ENCODE peak calls at places on chromosome 1, in four cellular contexts. K is occipital lobe, U is NCI-H345, I is endothelial cell. F is an unnamed sample.
A peak's percentile ranks its signal among the peaks of the same experiment; 100 is the strongest.

GRCh38 chr1:2049517-2050481 is at the start of gene PRKCZ:
- DNase-seq in K (no peak), U (peak; percentile 96), I (peak; percentile 84), F (peak; percentile 86)

GRCh38 chr1:70247122-70247521 is 25.9 kb downstream of the SRSF11 start:
- DNase-seq in I (no peak), U (no peak), K (no peak), F (no peak)

GRCh38 chr1:152145789-152146188 is 13.2 kb downstream of the RPTN start:
- DNase-seq in U (no peak), K (no peak), I (no peak), F (no peak)

GRCh38 chr1:174953657-174954435 is 45.9 kb upstream of the CACYBP start:
- DNase-seq in I (no peak), K (no peak), U (peak; percentile 91), F (no peak)

GRCh38 chr1:97270508-97271307 is 549.1 kb downstream of the PTBP2 start:
- DNase-seq in K (no peak), I (peak; percentile 7), U (no peak), F (no peak)

GRCh38 chr1:218664385-218665170 is 319.4 kb downstream of the TGFB2 start:
- DNase-seq in I (no peak), K (no peak), U (no peak), F (no peak)

GRCh38 chr1:76176020-76176419 is 101.5 kb downstream of the ST6GALNAC3 start:
- DNase-seq in I (no peak), U (no peak), K (no peak), F (no peak)

GRCh38 chr1:203129501-203130231 is 2.1 kb downstream of the ADORA1 start:
- DNase-seq in K (peak; percentile 78), U (peak; percentile 23), I (no peak), F (peak; percentile 24)

GRCh38 chr1:184185346-184185745 is 133.8 kb downstream of the TSEN15 start:
- DNase-seq in U (no peak), I (no peak), K (no peak), F (no peak)

GRCh38 chr1:246199086-246199485 is 308.0 kb downstream of the SMYD3 start:
- DNase-seq in U (peak; percentile 82), I (no peak), K (no peak), F (no peak)

GRCh38 chr1:27594542-27595510 is 9.1 kb downstream of the AHDC1 start:
- DNase-seq in U (no peak), I (no peak), K (no peak), F (no peak)

F was measured in T47D.